ENCODE peak calls at places on chromosomes 1 and 21, in five cellular contexts. N is heart right ventricle, Z is endothelial cell, I is cardiac muscle cell, W is type B pancreatic cell. E is an unnamed sample.

GRCh38 chr1:2130871-2131289 is 63.7 kb downstream of the FAAP20 start:
- DNase-seq in Z (no peak), N (no peak), I (no peak), W (no peak), E (no peak)

GRCh38 chr1:55699151-55699695 is 484.1 kb upstream of the USP24 start:
- DNase-seq in N (no peak), I (no peak), Z (no peak), W (no peak), E (no peak)

GRCh38 chr1:87129606-87130005 is 199.1 kb upstream of the LMO4 start:
- DNase-seq in I (peak), W (no peak), N (peak), Z (no peak), E (no peak)

GRCh38 chr1:2174348-2175054 is 20.1 kb downstream of the FAAP20 start:
- DNase-seq in I (peak), W (no peak), N (no peak), Z (peak), E (no peak)

GRCh38 chr1:83791821-83792437 is 207.0 kb downstream of the TTLL7 start:
- DNase-seq in N (no peak), I (no peak), Z (no peak), W (no peak), E (no peak)

GRCh38 chr1:19033926-19034680 is 77.6 kb upstream of the IFFO2 start:
- DNase-seq in W (no peak), I (no peak), Z (no peak), N (no peak), E (no peak)

GRCh38 chr1:108117908-108118902 is 81.9 kb downstream of the SLC25A24 start:
- DNase-seq in I (peak), N (no peak), Z (no peak), W (no peak), E (peak)

GRCh38 chr1:65049941-65050713 is 83.8 kb upstream of the JAK1 start:
- DNase-seq in N (no peak), W (no peak), Z (no peak), I (no peak), E (no peak)

GRCh38 chr1:62493656-62494055 is 56.8 kb downstream of the USP1 start:
- DNase-seq in N (no peak), Z (no peak), W (no peak), I (no peak), E (no peak)

GRCh38 chr1:85283475-85284199 is 7.2 kb upstream of the BCL10 start:
- DNase-seq in N (no peak), Z (no peak), W (no peak), I (no peak), E (no peak)

GRCh38 chr1:147245129-147245528 is 2.6 kb downstream of the CHD1L start:
- DNase-seq in I (no peak), N (no peak), Z (no peak), W (no peak), E (no peak)

GRCh38 chr1:147246910-147247655 is 4.6 kb downstream of the CHD1L start:
- DNase-seq in Z (no peak), I (no peak), W (no peak), N (no peak), E (no peak)

GRCh38 chr1:147247656-147248238 is 5.3 kb downstream of the CHD1L start:
- DNase-seq in W (no peak), I (peak), Z (no peak), N (no peak), E (no peak)

GRCh38 chr1:147245586-147246021 is 3.1 kb downstream of the CHD1L start:
- DNase-seq in W (no peak), N (no peak), Z (no peak), I (no peak), E (no peak)

DNA sequence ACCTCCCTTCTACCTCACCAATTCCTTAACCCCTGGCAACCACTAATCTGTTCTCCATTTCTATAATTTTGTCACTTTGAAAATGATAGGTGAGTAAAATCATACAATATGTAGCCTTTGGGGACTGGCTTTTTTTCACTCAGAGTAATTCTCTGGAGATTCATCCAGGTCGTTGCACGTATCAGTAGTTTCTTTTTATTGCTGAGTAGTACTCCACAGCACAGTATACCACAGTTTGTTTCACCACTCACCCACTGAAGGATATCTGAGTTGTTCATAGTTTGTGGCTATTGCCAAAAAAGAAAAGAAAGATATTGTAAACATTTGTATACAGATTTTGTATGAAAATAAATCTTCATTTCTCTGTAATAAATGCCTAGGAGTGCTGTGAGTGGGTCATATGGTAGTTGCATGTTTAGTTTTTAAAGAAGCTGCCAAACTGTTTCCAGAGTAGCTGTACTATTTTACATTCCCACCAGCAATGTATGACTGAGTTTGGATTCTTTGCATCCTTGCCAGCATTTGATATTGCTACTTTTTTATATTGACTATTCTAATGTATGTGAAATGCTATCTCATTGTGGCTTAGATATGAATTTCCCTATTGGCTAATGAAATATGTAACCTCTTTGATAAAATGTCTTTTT is 3.7 kb downstream of the CHD1L start:
- DNase-seq in W (no peak), Z (no peak), N (no peak), I (no peak), E (no peak)
- TF ChIP-seq CTCF in W (no peak), Z (no peak), N (no peak), I (no peak), E (no peak)

GRCh38 chr1:48556161-48556850 is 84.3 kb upstream of the SPATA6 start:
- DNase-seq in N (no peak), Z (no peak), I (no peak), W (no peak), E (peak)

GRCh38 chr1:48555271-48555670 is 83.3 kb upstream of the SPATA6 start:
- DNase-seq in Z (no peak), I (no peak), W (no peak), N (no peak), E (no peak)

GRCh38 chr1:48552903-48553626 is 81.1 kb upstream of the SPATA6 start:
- DNase-seq in Z (no peak), I (no peak), W (no peak), N (no peak), E (no peak)

GRCh38 chr1:48547521-48547920 is 75.5 kb upstream of the SPATA6 start:
- DNase-seq in I (no peak), N (no peak), W (no peak), Z (no peak), E (no peak)

DNA sequence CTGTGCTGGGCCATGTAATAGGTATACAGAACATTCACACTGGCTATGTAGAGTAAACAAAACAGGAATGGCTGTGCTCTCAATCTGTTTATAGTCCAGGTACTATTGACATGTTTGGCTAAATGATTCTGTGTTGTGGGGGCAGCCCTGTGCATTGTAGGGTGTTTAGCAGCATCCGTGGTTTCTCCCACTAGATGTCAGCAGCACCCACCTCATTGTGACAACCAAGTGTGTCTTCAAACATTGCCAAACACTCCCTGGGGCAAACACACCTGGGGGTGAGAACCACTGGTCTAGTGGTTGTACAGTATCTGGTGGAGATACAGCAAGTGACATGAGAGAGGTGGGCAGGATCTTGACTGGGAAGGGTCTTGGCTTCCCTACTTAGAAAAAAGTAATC is 80.4 kb upstream of the SPATA6 start:
- DNase-seq in I (peak), W (no peak), Z (no peak), N (no peak), E (no peak)
- TF ChIP-seq CTCF in I (peak), W (peak), Z (no peak), N (no peak), E (peak)

GRCh38 chr1:3593745-3594144 is 17.6 kb downstream of the MEGF6 start:
- DNase-seq in Z (no peak), W (no peak), N (no peak), I (no peak), E (no peak)

GRCh38 chr1:3593334-3593733 is 18.0 kb downstream of the MEGF6 start:
- DNase-seq in N (no peak), W (no peak), I (no peak), Z (no peak), E (no peak)

GRCh38 chr1:3588395-3588794 is 22.9 kb downstream of the MEGF6 start:
- DNase-seq in Z (no peak), W (no peak), N (no peak), I (no peak), E (no peak)

GRCh38 chr1:3590145-3590768 is 21.1 kb downstream of the MEGF6 start:
- DNase-seq in Z (no peak), W (no peak), N (no peak), I (peak), E (no peak)

DNA sequence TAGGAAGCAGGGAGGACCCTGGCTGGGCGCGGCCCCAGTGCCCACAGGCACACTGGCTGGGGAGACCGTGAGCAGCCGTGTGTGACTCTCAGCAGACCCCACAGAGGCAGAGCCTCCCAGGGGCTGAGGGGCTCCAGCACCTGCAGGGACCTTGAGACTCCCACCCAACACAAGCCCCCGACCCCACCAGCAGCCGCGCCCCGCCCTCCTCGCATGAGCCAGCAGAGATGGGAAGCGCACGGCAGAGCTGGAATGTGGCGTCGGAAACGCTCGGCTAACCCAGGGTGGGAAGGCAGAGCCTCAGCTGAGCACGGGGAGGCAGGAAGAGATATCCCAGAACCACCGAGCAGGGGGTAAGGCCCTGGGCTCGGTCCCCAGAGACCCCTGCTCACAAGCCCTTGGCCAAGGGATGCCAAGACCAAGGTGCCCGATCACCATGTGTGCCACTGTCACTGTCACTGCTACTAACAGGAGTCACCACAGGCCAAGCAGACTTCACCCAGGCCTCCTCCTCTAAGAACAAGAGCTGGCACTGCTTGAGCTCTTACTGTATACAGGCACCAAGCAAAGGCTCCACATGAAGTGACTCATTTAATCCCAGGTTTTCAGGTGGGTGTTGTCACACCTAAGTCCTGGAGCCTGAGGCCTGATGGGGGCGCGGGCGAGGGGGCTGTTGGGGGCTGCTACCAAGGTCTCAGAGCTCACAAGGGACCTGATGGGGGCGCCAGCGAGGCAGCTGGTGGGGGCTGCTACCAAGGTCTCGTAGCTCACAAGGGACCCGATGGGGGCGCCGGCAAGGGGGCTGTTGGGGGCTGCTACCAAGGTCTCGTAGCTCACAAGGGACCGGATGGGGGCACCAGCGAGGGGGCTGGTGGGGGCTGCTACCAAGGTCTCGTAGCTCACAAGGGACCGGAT is 20.1 kb downstream of the MEGF6 start:
- DNase-seq in Z (no peak), W (no peak), N (no peak), I (no peak), E (no peak)
- TF ChIP-seq CTCF in Z (peak), W (no peak), N (no peak), I (no peak), E (no peak)

DNA sequence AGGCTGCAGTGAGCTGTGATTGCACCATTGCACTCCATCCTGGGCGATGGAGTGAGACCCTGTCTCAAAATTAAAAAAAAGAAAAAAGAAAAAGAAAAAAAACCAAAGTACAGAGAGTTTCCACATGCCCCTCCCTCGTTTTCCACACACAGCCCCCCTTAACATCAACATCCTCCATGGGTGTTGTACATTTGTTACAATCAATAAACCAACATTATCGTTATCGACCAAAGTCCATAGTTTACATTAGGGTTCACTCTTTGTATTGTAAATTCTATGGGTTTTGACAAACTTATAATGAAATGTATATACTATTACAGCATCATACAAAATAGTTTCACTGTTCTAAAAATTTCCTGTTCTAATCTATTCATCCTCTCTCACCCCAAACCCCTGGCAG is 15.9 kb upstream of the TINAGL1 start:
- DNase-seq in W (no peak), I (no peak), Z (no peak), N (no peak), E (no peak)
- TF ChIP-seq CTCF in W (no peak), I (no peak), Z (no peak), N (no peak), E (no peak)

DNA sequence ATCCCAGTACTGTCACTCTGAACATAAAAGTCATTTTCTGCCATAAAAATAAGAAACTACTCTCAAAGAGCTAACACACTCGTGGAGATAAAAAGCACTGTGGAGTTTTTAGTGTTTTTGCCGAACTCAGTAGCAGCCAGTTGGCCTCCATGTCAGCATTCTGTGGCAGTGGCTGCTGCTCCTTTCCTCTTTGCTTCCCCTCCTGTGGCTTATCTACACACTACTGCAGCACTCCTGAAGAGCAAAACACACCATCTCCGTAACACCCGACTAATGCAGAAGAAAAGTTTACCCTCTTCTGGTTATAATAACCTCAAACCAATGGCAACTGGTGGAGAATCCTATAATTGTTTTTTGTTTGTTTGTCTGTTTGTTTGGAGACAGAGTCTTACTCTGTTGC is 44.9 kb downstream of the RAB3GAP2 start:
- DNase-seq in I (no peak), Z (no peak), N (no peak), W (no peak), E (no peak)
- TF ChIP-seq CTCF in I (no peak), Z (no peak), N (no peak), W (no peak), E (no peak)

GRCh38 chr1:203839081-203839480 is 22.3 kb upstream of the SNRPE start:
- DNase-seq in I (peak), N (no peak), W (no peak), Z (no peak), E (no peak)

GRCh38 chr1:203840208-203840808 is 21.1 kb upstream of the SNRPE start:
- DNase-seq in Z (no peak), I (no peak), N (no peak), W (no peak), E (no peak)

DNA sequence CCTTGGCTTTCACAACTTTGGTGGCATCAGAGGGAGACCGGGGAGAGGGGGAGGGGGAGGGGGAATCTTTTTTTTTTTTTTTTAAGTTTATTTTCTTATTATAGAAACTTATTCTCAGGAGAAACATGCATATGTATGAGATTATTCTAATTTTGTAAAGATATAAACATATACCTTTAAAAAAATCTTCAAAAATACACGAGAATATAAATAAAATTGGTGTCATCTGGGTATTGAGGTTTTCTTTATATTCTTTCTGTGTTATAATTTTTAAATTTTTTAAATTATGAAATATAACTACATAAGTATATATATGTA is 18.9 kb upstream of the SNRPE start:
- DNase-seq in N (no peak), W (no peak), I (no peak), Z (no peak), E (no peak)
- TF ChIP-seq CTCF in N (no peak), W (no peak), I (no peak), Z (no peak), E (no peak)

GRCh38 chr1:239812580-239812979 is 279.1 kb upstream of the FMN2 start:
- DNase-seq in W (no peak), I (no peak), Z (no peak), N (no peak), E (no peak)

GRCh38 chr1:239815074-239815473 is 276.6 kb upstream of the FMN2 start:
- DNase-seq in Z (no peak), N (no peak), I (no peak), W (no peak), E (no peak)

GRCh38 chr1:239816090-239816812 is 275.4 kb upstream of the FMN2 start:
- DNase-seq in N (no peak), I (peak), W (no peak), Z (peak), E (no peak)

GRCh38 chr1:239811211-239811902 is 280.3 kb upstream of the FMN2 start:
- DNase-seq in Z (no peak), N (no peak), W (no peak), I (no peak), E (no peak)

GRCh38 chr1:239814306-239814881 is 277.3 kb upstream of the FMN2 start:
- DNase-seq in I (peak), Z (no peak), W (no peak), N (no peak), E (no peak)
- TF ChIP-seq CTCF in I (no peak), Z (no peak), W (no peak), N (no peak), E (no peak)

GRCh38 chr1:99645699-99646531 is at the start of gene PALMD:
- DNase-seq in N (peak), Z (no peak), W (no peak), I (no peak), E (peak)

GRCh38 chr1:99647460-99647859 is 1.5 kb downstream of the PALMD start:
- DNase-seq in Z (no peak), N (peak), W (no peak), I (no peak), E (no peak)

GRCh38 chr1:99650021-99650420 is 4.1 kb downstream of the PALMD start:
- DNase-seq in W (no peak), N (no peak), Z (no peak), I (peak), E (no peak)

GRCh38 chr1:99646885-99647284 is 972 bp downstream of the PALMD start:
- DNase-seq in N (no peak), I (no peak), Z (no peak), W (no peak), E (no peak)

DNA sequence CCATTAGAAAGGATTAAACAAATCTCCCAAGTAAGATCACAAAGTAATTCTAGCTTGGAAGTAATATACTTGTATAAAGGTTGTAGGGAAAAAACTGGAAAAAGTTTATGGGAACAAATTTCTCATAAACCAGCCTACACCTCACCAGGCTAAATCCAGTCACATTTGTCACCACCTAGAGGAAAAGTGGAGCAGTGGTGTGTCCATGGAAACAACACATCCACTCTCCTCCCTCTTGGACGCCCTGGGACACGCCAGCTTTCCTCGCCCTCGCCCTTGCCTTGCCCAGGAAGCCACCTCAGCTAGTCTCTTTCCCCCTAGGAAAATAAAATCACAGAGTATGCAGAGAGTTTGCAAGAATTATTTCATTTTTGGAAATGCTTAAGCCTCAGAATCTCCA is 2.2 kb downstream of the PALMD start:
- DNase-seq in Z (no peak), I (no peak), N (peak), W (no peak), E (peak)
- TF ChIP-seq CTCF in Z (no peak), I (no peak), N (no peak), W (peak), E (peak)

GRCh38 chr21:44742418-44743153 is 31.2 kb upstream of the TSPEAR start:
- DNase-seq in I (peak), W (no peak), N (no peak), Z (no peak), E (no peak)
- TF ChIP-seq CTCF in I (peak), W (peak), N (no peak), Z (no peak), E (no peak)

GRCh38 chr1:209885403-209886218 is 52.4 kb upstream of the SYT14 start:
- DNase-seq in I (no peak), N (no peak), W (no peak), Z (no peak), E (no peak)

GRCh38 chr1:209884665-209885117 is 53.3 kb upstream of the SYT14 start:
- DNase-seq in W (no peak), I (peak), N (no peak), Z (no peak), E (peak)

GRCh38 chr1:209883341-209883971 is 54.6 kb upstream of the SYT14 start:
- DNase-seq in I (peak), W (no peak), N (no peak), Z (no peak), E (no peak)

GRCh38 chr1:209884249-209884648 is 53.8 kb upstream of the SYT14 start:
- DNase-seq in Z (no peak), I (no peak), N (no peak), W (no peak), E (no peak)

GRCh38 chr1:209886219-209886536 is 51.8 kb upstream of the SYT14 start:
- DNase-seq in I (no peak), W (no peak), Z (no peak), N (no peak), E (no peak)
- TF ChIP-seq CTCF in I (no peak), W (no peak), Z (no peak), N (no peak), E (no peak)

E was measured in gastrocnemius medialis.